ENCODE peak calls at places on chromosome 22, in ten cellular contexts. X is right lobe of liver, R is AG04450, P is PC-3, D is MM.1S, S is thoracic aorta, V is testis, Q is fibroblast of lung, M is colonic mucosa, F is lung. N is an unnamed sample. For H3K9me3 and H3K27me3, the result is how much of the 10 kb centered on the place peaks cover.

GRCh38 chr22:17086750-17087149 is 1.9 kb downstream of the IL17RA start:
- DNase-seq in X (peak), R (no peak), P (no peak), D (no peak), S (no peak), V (no peak), Q (no peak), M (no peak), F (no peak), N (no peak)

GRCh38 chr22:46390652-46391301 is 55.3 kb downstream of the TRMU start:
- DNase-seq in X (peak), R (peak), P (peak), D (no peak), S (no peak), V (peak), Q (peak), M (no peak), F (peak), N (no peak)

GRCh38 chr22:26436903-26437515 is 7.9 kb downstream of the ASPHD2 start:
- DNase-seq in X (no peak), R (no peak), P (peak), D (no peak), S (no peak), V (no peak), Q (no peak), M (peak), F (no peak), N (no peak)

GRCh38 chr22:30878516-30879365 is 89.8 kb downstream of the MORC2 start:
- DNase-seq in X (peak), R (no peak), P (no peak), D (no peak), S (no peak), V (no peak), Q (no peak), M (no peak), F (no peak), N (no peak)

GRCh38 chr22:30265851-30266444 is 703 bp downstream of the OSM start:
- DNase-seq in X (peak), R (no peak), P (no peak), D (no peak), S (no peak), V (no peak), Q (no peak), M (peak), F (peak), N (peak)

GRCh38 chr22:31752096-31752847 is 1.5 kb upstream of the DEPDC5 start:
- DNase-seq in X (no peak), R (no peak), P (no peak), D (no peak), S (no peak), V (peak), Q (no peak), M (no peak), F (no peak), N (no peak)

GRCh38 chr22:46010177-46010867 is 33.4 kb upstream of the WNT7B start:
- DNase-seq in X (peak), R (no peak), P (peak), D (peak), S (no peak), V (no peak), Q (peak), M (no peak), F (no peak), N (no peak)

GRCh38 chr22:40593460-40594273 is 42.9 kb downstream of the MRTFA start:
- DNase-seq in X (no peak), R (no peak), P (no peak), D (peak), S (no peak), V (peak), Q (no peak), M (no peak), F (no peak), N (no peak)

GRCh38 chr22:30421695-30422480 is 3.7 kb upstream of the MTFP1 start:
- DNase-seq in X (peak), R (no peak), P (peak), D (no peak), S (no peak), V (no peak), Q (no peak), M (peak), F (no peak), N (no peak)

GRCh38 chr22:20319041-20319744 is 667 bp downstream of the DGCR6L start:
- DNase-seq in X (no peak), R (no peak), P (no peak), D (peak), S (no peak), V (peak), Q (no peak), M (no peak), F (peak), N (no peak)

GRCh38 chr22:19812910-19813309 is 41.8 kb downstream of the GNB1L start:
- DNase-seq in X (no peak), R (no peak), P (no peak), D (no peak), S (no peak), V (peak), Q (no peak), M (peak), F (no peak), N (no peak)

GRCh38 chr22:17120711-17121234 is 387 bp downstream of the TMEM121B start:
- DNase-seq in X (no peak), R (no peak), P (no peak), D (no peak), S (no peak), V (peak), Q (peak), M (no peak), F (no peak), N (no peak)

GRCh38 chr22:37401861-37402506 is 25.3 kb downstream of the ELFN2 start:
- DNase-seq in X (peak), R (no peak), P (no peak), D (no peak), S (no peak), V (no peak), Q (no peak), M (no peak), F (no peak), N (no peak)

GRCh38 chr22:43883719-43884415 is 7.9 kb downstream of the PNPLA5 start:
- DNase-seq in X (no peak), R (no peak), P (no peak), D (no peak), S (no peak), V (no peak), Q (no peak), M (no peak), F (no peak), N (no peak)

GRCh38 chr22:27576815-27577564 is 224.6 kb downstream of the MN1 start:
- DNase-seq in X (no peak), R (peak), P (no peak), D (no peak), S (no peak), V (no peak), Q (peak), M (no peak), F (no peak), N (no peak)

GRCh38 chr22:30210235-30210831 is 36.2 kb downstream of the LIF start:
- DNase-seq in X (peak), R (no peak), P (peak), D (no peak), S (no peak), V (peak), Q (peak), M (no peak), F (no peak), N (no peak)

GRCh38 chr22:17922925-17923898 is 101.1 kb downstream of the MICAL3 start:
- DNase-seq in X (peak), R (peak), P (peak), D (no peak), S (no peak), V (no peak), Q (peak), M (no peak), F (no peak), N (no peak)

GRCh38 chr22:41021655-41022454 is 70.5 kb upstream of the EP300 start:
- DNase-seq in X (peak), R (no peak), P (peak), D (peak), S (no peak), V (peak), Q (peak), M (peak), F (peak), N (no peak)

GRCh38 chr22:26430600-26430999 is 1.5 kb downstream of the ASPHD2 start:
- DNase-seq in X (no peak), R (no peak), P (no peak), D (no peak), S (no peak), V (no peak), Q (no peak), M (no peak), F (no peak), N (no peak)

GRCh38 chr22:17366830-17367229 is 2.4 kb upstream of the CECR2 start:
- DNase-seq in X (no peak), R (no peak), P (no peak), D (no peak), S (no peak), V (peak), Q (no peak), M (peak), F (no peak), N (no peak)

GRCh38 chr22:37911697-37912096 is 5.6 kb downstream of the MICALL1 start:
- DNase-seq in X (no peak), R (no peak), P (no peak), D (no peak), S (no peak), V (no peak), Q (no peak), M (no peak), F (no peak), N (no peak)

GRCh38 chr22:46514592-46515207 is 22.7 kb downstream of the CELSR1 start:
- DNase-seq in X (no peak), R (no peak), P (peak), D (no peak), S (no peak), V (no peak), Q (peak), M (no peak), F (no peak), N (no peak)

GRCh38 chr22:35540600-35541253 is at the start of gene RASD2:
- DNase-seq in X (no peak), R (no peak), P (peak), D (peak), S (no peak), V (peak), Q (no peak), M (peak), F (no peak), N (no peak)

GRCh38 chr22:44572414-44573207 is 74.6 kb upstream of the RTL6 start:
- DNase-seq in X (peak), R (no peak), P (no peak), D (no peak), S (no peak), V (peak), Q (peak), M (no peak), F (no peak), N (no peak)

GRCh38 chr22:28129319-28129962 is 210.4 kb upstream of the PITPNB start:
- DNase-seq in X (no peak), R (no peak), P (peak), D (no peak), S (no peak), V (no peak), Q (no peak), M (no peak), F (peak), N (no peak)

GRCh38 chr22:19879996-19880785 is 25.5 kb upstream of the GNB1L start:
- DNase-seq in X (no peak), R (no peak), P (no peak), D (no peak), S (no peak), V (no peak), Q (no peak), M (no peak), F (no peak), N (no peak)

GRCh38 chr22:46359362-46359761 is 23.8 kb downstream of the TRMU start:
- DNase-seq in X (no peak), R (no peak), P (no peak), D (no peak), S (no peak), V (no peak), Q (no peak), M (no peak), F (no peak), N (no peak)

GRCh38 chr22:29205598-29206371 is at the start of gene EMID1:
- DNase-seq in X (no peak), R (no peak), P (peak), D (peak), S (no peak), V (peak), Q (peak), M (no peak), F (no peak), N (no peak)

GRCh38 chr22:50625568-50626313 is 2.2 kb downstream of the ARSA start:
- DNase-seq in X (no peak), R (no peak), P (no peak), D (no peak), S (no peak), V (peak), Q (no peak), M (no peak), F (no peak), N (no peak)

GRCh38 chr22:30695871-30696655 is 1.4 kb downstream of the OSBP2 start:
- DNase-seq in X (no peak), R (no peak), P (no peak), D (no peak), S (no peak), V (no peak), Q (no peak), M (no peak), F (no peak), N (no peak)

GRCh38 chr22:41201146-41201545 is 4.0 kb upstream of the L3MBTL2 start:
- DNase-seq in X (no peak), R (no peak), P (no peak), D (no peak), S (no peak), V (no peak), Q (no peak), M (no peak), F (no peak), N (no peak)

GRCh38 chr22:26718905-26719304 is 61.5 kb downstream of the MIAT start:
- DNase-seq in X (no peak), R (peak), P (peak), D (no peak), S (no peak), V (no peak), Q (peak), M (no peak), F (no peak), N (no peak)

GRCh38 chr22:41976961-41977566 is 7.8 kb downstream of the SEPTIN3 start:
- DNase-seq in X (no peak), R (no peak), P (no peak), D (no peak), S (no peak), V (no peak), Q (no peak), M (no peak), F (no peak), N (no peak)

GRCh38 chr22:42519544-42520237 is at the start of gene RRP7A:
- DNase-seq in X (peak), R (no peak), P (peak), D (peak), S (peak), V (peak), Q (peak), M (peak), F (peak), N (peak)

GRCh38 chr22:25396615-25397200 is 167.8 kb upstream of the GRK3 start:
- DNase-seq in X (no peak), R (no peak), P (no peak), D (no peak), S (no peak), V (no peak), Q (no peak), M (no peak), F (no peak), N (no peak)

GRCh38 chr22:45976351-45977002 is 485 bp downstream of the WNT7B start:
- DNase-seq in X (no peak), R (no peak), P (peak), D (no peak), S (no peak), V (no peak), Q (no peak), M (no peak), F (no peak), N (no peak)

GRCh38 chr22:30926706-30927105 is 41.9 kb downstream of the MORC2 start:
- DNase-seq in X (no peak), R (no peak), P (no peak), D (no peak), S (no peak), V (peak), Q (no peak), M (no peak), F (no peak), N (no peak)

GRCh38 chr22:42970029-42970428 is 44.9 kb downstream of the PACSIN2 start:
- DNase-seq in X (no peak), R (no peak), P (peak), D (no peak), S (no peak), V (no peak), Q (peak), M (no peak), F (no peak), N (no peak)

DNA sequence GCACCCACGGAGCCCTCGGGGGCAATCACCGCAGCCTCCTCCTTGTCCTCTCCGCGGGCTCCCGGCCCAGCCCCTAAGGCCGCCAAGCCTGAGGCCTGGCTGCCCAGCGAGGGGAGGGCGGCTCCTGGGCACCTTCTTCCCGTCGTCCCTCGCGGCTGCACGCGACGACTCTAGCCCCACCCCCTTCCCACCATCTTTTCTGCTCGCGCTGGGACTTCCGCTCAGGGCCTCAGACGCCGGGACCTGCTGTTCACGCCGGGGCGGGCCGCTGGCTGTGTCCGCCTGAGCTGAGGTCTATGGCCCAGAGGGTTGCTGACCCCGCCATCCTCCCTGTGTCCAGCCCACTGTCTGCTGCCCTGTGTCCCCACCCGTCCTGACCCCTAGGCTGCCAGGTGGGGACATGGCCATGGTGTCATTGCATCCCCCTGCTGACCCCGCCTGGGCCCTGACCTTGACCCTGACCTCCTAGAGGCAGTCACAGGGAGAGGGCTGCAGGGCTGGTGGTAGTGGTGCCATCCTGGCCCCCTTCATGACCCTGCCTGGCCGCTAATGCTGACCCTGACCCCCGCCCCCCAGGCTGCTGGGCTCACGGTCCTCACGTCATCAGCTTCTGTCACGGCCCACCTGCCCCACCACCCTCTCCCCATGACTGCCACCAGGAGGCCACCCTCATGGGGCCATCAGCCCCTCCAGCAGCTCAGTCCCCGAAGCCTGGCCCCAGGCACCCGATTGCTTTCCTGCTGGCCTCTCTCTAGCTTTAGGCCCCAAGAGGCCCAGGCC is 286.0 kb downstream of the BRD1 start:
- DNase-seq in X (peak), R (no peak), P (no peak), D (no peak), S (no peak), V (peak), Q (no peak), M (no peak), F (no peak), N (no peak)
- H3K9me3 ChIP-seq in X (under half), R (half or more), P (under half), D (under half), S (under half), V (under half), Q (under half), M (under half), F (under half), N (under half)

DNA sequence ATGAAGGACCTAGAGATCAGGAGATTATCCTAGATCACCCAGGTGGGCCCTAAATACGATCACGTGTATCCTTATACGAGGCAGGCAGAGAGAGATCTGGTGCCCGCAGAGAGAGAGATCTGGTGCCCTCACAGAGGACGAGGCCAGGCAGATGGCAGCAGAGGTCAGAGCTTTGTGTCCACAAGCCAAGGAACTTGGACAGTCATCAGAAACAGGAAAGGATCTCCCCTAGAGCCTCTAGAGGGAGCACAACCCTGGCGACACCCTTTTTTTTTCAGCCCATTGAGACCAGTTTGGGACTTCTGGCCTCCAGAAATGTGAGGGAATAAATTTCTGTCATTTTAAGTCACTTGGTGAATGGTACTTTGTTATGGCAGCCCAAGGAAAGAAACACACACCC is 25.5 kb upstream of the TIMP3 start:
- DNase-seq in X (peak), R (no peak), P (no peak), D (no peak), S (no peak), V (no peak), Q (no peak), M (no peak), F (no peak), N (no peak)
- H3K27me3 ChIP-seq in X (under half), R (under half), P (under half), D (under half), S (under half), V (under half), Q (under half), M (under half), F (under half), N (under half)

DNA sequence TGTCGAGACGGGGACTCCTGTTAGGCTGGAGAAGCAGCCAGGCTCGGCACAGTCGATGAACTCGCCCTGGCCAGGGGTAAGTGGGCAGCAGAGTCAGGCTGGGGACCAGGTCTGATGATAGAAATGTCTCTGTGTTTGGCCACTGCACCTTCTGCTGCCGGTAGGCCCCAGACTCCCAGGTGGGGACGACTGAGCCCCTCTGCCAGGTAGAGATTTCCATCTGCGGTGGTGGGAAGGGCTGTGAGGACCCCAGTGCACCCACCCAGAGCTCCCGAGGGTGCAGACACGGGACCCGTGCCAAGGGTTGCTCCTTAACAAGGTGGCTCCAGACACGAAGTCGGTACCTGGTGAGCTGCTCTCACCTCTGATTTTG is 862.5 kb downstream of the TBC1D22A start:
- DNase-seq in X (no peak), R (no peak), P (no peak), D (no peak), S (no peak), V (no peak), Q (no peak), M (no peak), F (peak), N (no peak)
- H3K9me3 ChIP-seq in X (under half), R (half or more), P (under half), D (under half), S (under half), V (under half), Q (under half), M (under half), F (under half), N (under half)

GRCh38 chr22:22810471-22810870 is 77.1 kb upstream of the IGLL5 start:
- DNase-seq in X (no peak), R (no peak), P (no peak), D (no peak), S (no peak), V (no peak), Q (no peak), M (no peak), F (peak), N (no peak)
- H3K27me3 ChIP-seq in X (under half), R (under half), P (under half), D (under half), S (under half), V (under half), Q (under half), M (under half), F (under half), N (under half)

GRCh38 chr22:39422721-39423120 is 23.1 kb downstream of the TAB1 start:
- DNase-seq in X (no peak), R (no peak), P (no peak), D (no peak), S (no peak), V (no peak), Q (no peak), M (no peak), F (no peak), N (no peak)
- H3K9me3 ChIP-seq in X (under half), R (under half), P (under half), D (under half), S (under half), V (under half), Q (under half), M (under half), F (under half), N (under half)

GRCh38 chr22:23542933-23543332 is 37.2 kb downstream of the IGLL1 start:
- DNase-seq in X (no peak), R (no peak), P (peak), D (no peak), S (no peak), V (no peak), Q (peak), M (no peak), F (no peak), N (no peak)
- H3K27me3 ChIP-seq in X (under half), R (under half), P (under half), D (under half), S (under half), V (under half), Q (under half), M (under half), F (under half), N (under half)

N was measured in esophagus squamous epithelium.